ENCODE peak calls at places on chromosomes 6 and 20, in four cellular contexts. One of them, this sample, is unnamed.
A peak's percentile ranks its signal among the peaks of the same experiment; 100 is the strongest.

GRCh38 chr20:50678213-50678898 is 13.0 kb downstream of the RIPOR3 start:
- DNase-seq in GM12878: no peak
- DNase-seq in HepG2: peak; percentile 94
- DNase-seq in K562: no peak
- DNase-seq in this sample: no peak

GRCh38 chr6:168516941-168517741 is 76.2 kb downstream of the SMOC2 start:
- DNase-seq in GM12878: no peak
- DNase-seq in HepG2: no peak
- DNase-seq in K562: no peak
- DNase-seq in this sample: no peak

GRCh38 chr6:79833264-79833663 is 114.1 kb downstream of the ELOVL4 start:
- DNase-seq in GM12878: no peak
- DNase-seq in HepG2: no peak
- DNase-seq in K562: no peak
- DNase-seq in this sample: no peak

GRCh38 chr20:63567382-63568169 is 6.5 kb downstream of the HELZ2 start:
- DNase-seq in GM12878: peak; percentile 60
- DNase-seq in HepG2: no peak
- DNase-seq in K562: no peak
- DNase-seq in this sample: no peak

GRCh38 chr20:50301165-50301564 is 110.5 kb downstream of the CEBPB start:
- DNase-seq in GM12878: no peak
- DNase-seq in HepG2: no peak
- DNase-seq in K562: no peak
- DNase-seq in this sample: no peak

GRCh38 chr20:11556410-11556809 is 361.3 kb upstream of the BTBD3 start:
- DNase-seq in GM12878: no peak
- DNase-seq in HepG2: no peak
- DNase-seq in K562: no peak
- DNase-seq in this sample: no peak

GRCh38 chr6:169249057-169249456 is 4.6 kb downstream of the THBS2 start:
- DNase-seq in GM12878: no peak
- DNase-seq in HepG2: no peak
- DNase-seq in K562: no peak
- DNase-seq in this sample: no peak

GRCh38 chr6:88220493-88220892 is 54.3 kb upstream of the CNR1 start:
- DNase-seq in GM12878: no peak
- DNase-seq in HepG2: peak; percentile 2
- DNase-seq in K562: peak; percentile 8
- DNase-seq in this sample: no peak

GRCh38 chr6:168834814-168835213 is 393.8 kb downstream of the SMOC2 start:
- DNase-seq in GM12878: no peak
- DNase-seq in HepG2: peak; percentile 25
- DNase-seq in K562: no peak
- DNase-seq in this sample: no peak

GRCh38 chr6:100657678-100658330 is 193.1 kb upstream of the SIM1 start:
- DNase-seq in GM12878: no peak
- DNase-seq in HepG2: no peak
- DNase-seq in K562: no peak
- DNase-seq in this sample: no peak

GRCh38 chr6:83221886-83222479 is 28.8 kb downstream of the RWDD2A start:
- DNase-seq in GM12878: no peak
- DNase-seq in HepG2: peak; percentile 34
- DNase-seq in K562: peak; percentile 21
- DNase-seq in this sample: no peak

GRCh38 chr6:100152201-100152600 is 158.2 kb upstream of the MCHR2 start:
- DNase-seq in GM12878: no peak
- DNase-seq in HepG2: no peak
- DNase-seq in K562: no peak
- DNase-seq in this sample: no peak

GRCh38 chr6:11918739-11919605 is 93.1 kb upstream of the HIVEP1 start:
- DNase-seq in GM12878: no peak
- DNase-seq in HepG2: no peak
- DNase-seq in K562: peak; percentile 62
- DNase-seq in this sample: no peak

GRCh38 chr6:3456395-3456767 is 469 bp downstream of the SLC22A23 start:
- DNase-seq in GM12878: no peak
- DNase-seq in HepG2: no peak
- DNase-seq in K562: peak; percentile 62
- DNase-seq in this sample: no peak

GRCh38 chr6:111342913-111343312 is 140.1 kb downstream of the REV3L start:
- DNase-seq in GM12878: no peak
- DNase-seq in HepG2: no peak
- DNase-seq in K562: no peak
- DNase-seq in this sample: no peak

GRCh38 chr6:105272783-105273182 is 93.0 kb upstream of the POPDC3 start:
- DNase-seq in GM12878: no peak
- DNase-seq in HepG2: peak; percentile 18
- DNase-seq in K562: peak; percentile 14
- DNase-seq in this sample: no peak

GRCh38 chr6:901696-902455 is 208.9 kb upstream of the EXOC2 start:
- DNase-seq in GM12878: no peak
- DNase-seq in HepG2: no peak
- DNase-seq in K562: no peak
- DNase-seq in this sample: no peak

GRCh38 chr6:111573118-111573883 is 32.4 kb downstream of the TRAF3IP2 start:
- DNase-seq in GM12878: no peak
- DNase-seq in HepG2: no peak
- DNase-seq in K562: no peak
- DNase-seq in this sample: no peak

GRCh38 chr6:139545474-139546116 is 171.1 kb upstream of the CITED2 start:
- DNase-seq in GM12878: no peak
- DNase-seq in HepG2: no peak
- DNase-seq in K562: no peak
- DNase-seq in this sample: no peak

GRCh38 chr6:147055821-147056392 is 148.3 kb upstream of the STXBP5 start:
- DNase-seq in GM12878: no peak
- DNase-seq in HepG2: no peak
- DNase-seq in K562: no peak
- DNase-seq in this sample: no peak

GRCh38 chr6:169701218-169701952 is 444 bp downstream of the WDR27 start:
- DNase-seq in GM12878: no peak
- DNase-seq in HepG2: no peak
- DNase-seq in K562: peak; percentile 42
- DNase-seq in this sample: no peak

GRCh38 chr20:63497946-63498935 is 642 bp downstream of the EEF1A2 start:
- DNase-seq in GM12878: no peak
- DNase-seq in HepG2: no peak
- DNase-seq in K562: no peak
- DNase-seq in this sample: no peak

GRCh38 chr20:37853823-37854375 is 49.0 kb upstream of the VSTM2L start:
- DNase-seq in GM12878: peak; percentile 41
- DNase-seq in HepG2: no peak
- DNase-seq in K562: no peak
- DNase-seq in this sample: no peak

GRCh38 chr6:26344658-26345057 is 20.3 kb upstream of the BTN3A2 start:
- DNase-seq in GM12878: no peak
- DNase-seq in HepG2: no peak
- DNase-seq in K562: no peak
- DNase-seq in this sample: no peak

GRCh38 chr6:110875548-110876169 is 1.1 kb downstream of the AMD1 start:
- DNase-seq in GM12878: no peak
- DNase-seq in HepG2: no peak
- DNase-seq in K562: peak; percentile 40
- DNase-seq in this sample: no peak

GRCh38 chr6:121791396-121792315 is 356.2 kb downstream of the GJA1 start:
- DNase-seq in GM12878: no peak
- DNase-seq in HepG2: no peak
- DNase-seq in K562: no peak
- DNase-seq in this sample: peak; percentile 3

GRCh38 chr6:42117843-42118161 is 24.6 kb downstream of the C6orf132 start:
- DNase-seq in GM12878: no peak
- DNase-seq in HepG2: no peak
- DNase-seq in K562: no peak
- DNase-seq in this sample: no peak

DNA sequence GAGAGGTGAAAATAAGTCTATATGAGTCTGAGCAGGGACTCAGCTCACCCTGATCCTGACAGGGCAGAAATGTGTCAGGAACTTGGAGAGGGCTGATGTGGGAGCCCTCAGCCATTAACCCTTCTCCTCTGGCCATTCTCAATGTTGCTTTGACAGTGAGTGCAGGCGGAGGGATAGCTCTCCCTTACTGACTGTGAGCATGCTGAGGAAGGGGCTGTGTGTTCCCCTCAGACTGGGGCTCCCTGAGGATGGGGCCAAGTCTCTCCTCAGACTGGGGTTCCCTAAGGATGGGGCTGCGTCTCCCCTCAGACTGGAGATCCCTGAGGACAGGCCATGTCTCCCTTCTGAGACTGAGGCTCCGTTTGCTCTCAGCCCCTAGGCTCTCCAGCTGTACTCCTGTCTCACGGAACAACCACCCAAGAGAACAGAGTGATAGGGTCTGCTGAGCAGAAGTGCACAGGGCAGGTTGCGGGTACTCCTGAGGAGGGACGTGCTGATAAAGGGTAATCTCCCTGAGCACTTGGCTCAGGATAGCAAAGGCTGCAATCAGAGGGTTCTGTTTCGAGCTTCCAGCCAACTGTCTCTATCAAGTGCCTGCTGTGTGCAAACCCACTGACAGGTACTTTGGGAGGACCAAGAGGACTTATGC is 141.0 kb downstream of the MRPL14 start:
- DNase-seq in GM12878: no peak
- DNase-seq in HepG2: no peak
- DNase-seq in K562: peak; percentile 75
- DNase-seq in this sample: no peak
- TF ChIP-seq SP1 in GM12878: no peak
- TF ChIP-seq SP1 in HepG2: no peak
- TF ChIP-seq SP1 in K562: no peak
- TF ChIP-seq SP1 in this sample: no peak

DNA sequence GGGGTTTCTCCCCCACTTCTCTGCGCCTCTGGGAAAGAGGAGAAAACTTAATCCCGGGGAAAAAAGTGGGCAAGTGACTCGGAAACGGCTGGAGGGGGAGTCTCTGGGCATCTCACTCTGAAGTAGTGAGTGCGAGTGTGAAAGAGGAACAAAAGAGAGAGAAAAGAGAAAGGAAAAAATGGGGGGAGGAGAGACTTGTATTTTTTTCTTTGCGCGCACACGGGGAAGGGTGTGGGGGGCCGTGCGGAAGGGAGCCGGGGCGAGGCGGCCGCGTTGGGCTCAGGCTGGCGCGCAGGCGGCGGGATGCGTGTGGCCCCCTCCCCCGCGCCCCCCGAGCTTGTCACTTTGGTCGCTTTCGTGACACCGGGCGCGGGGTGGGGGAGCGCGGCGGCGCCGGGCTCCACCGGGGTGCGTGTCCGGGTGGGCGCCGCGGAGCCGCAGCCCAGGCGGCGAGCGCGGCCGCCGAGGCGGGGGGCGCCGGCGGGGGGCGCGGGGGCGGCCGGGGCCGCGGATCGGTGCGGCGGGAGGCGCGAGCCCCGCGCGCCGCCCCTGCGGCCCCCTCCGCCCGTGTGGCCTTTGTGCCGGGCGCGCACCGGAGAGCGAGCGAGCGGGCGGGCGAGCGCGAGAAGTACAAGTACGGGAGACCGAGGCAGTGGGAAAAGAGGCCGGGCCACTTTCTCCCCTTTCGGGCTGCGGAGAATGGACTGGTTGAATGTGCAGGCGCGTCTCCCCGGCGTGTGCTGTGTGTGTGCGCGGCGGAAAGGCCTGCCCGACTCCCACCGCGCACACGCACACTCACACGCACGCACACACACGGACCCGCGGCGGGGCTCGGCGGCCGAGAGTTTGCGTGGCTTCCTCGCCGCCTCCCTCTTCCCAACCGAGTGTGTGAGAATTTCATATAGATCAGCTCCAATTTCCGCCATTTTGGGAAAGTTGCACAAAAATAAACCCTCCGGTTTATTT is 732 bp downstream of the L3MBTL3 start:
- DNase-seq in GM12878: no peak
- DNase-seq in HepG2: no peak
- DNase-seq in K562: peak; percentile 35
- DNase-seq in this sample: no peak
- TF ChIP-seq GABPA in GM12878: no peak
- TF ChIP-seq GABPA in HepG2: no peak
- TF ChIP-seq GABPA in K562: no peak
- TF ChIP-seq GABPA in this sample: no peak

GRCh38 chr6:149501201-149501600 is 16.4 kb upstream of the ZC3H12D start:
- DNase-seq in GM12878: no peak
- DNase-seq in HepG2: no peak
- DNase-seq in K562: no peak
- DNase-seq in this sample: no peak

GRCh38 chr6:149500085-149500484 is 15.3 kb upstream of the ZC3H12D start:
- DNase-seq in GM12878: no peak
- DNase-seq in HepG2: no peak
- DNase-seq in K562: no peak
- DNase-seq in this sample: no peak

GRCh38 chr6:149497365-149497764 is 12.6 kb upstream of the ZC3H12D start:
- DNase-seq in GM12878: no peak
- DNase-seq in HepG2: no peak
- DNase-seq in K562: no peak
- DNase-seq in this sample: no peak

GRCh38 chr6:149501768-149502167 is 17.0 kb upstream of the ZC3H12D start:
- DNase-seq in GM12878: no peak
- DNase-seq in HepG2: no peak
- DNase-seq in K562: no peak
- DNase-seq in this sample: no peak

DNA sequence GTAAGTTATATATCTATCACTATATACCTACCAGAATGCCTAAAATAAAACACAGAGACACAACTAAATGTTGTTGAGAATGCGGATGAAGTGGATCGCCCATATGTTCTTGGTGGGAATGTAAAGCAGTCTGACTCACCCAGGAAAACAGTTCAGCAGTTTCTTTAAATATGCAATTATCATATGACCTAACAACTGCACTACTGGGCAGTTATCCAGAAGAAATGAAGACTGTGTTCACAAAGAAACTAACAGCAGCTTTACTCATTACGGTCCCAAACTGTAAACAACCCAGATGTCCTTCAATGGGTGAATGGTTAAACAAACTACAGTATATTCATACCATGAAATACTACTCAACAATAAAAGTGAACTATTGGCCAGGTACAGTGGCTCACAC is 14.3 kb upstream of the ZC3H12D start:
- DNase-seq in GM12878: no peak
- DNase-seq in HepG2: peak; percentile 41
- DNase-seq in K562: no peak
- DNase-seq in this sample: no peak
- TF ChIP-seq SP1 in GM12878: no peak
- TF ChIP-seq SP1 in HepG2: no peak
- TF ChIP-seq SP1 in K562: no peak
- TF ChIP-seq SP1 in this sample: no peak

GRCh38 chr20:986733-987355 is 15.3 kb downstream of the RSPO4 start:
- DNase-seq in GM12878: no peak
- DNase-seq in HepG2: no peak
- DNase-seq in K562: no peak
- DNase-seq in this sample: no peak
- TF ChIP-seq GABPA in GM12878: no peak
- TF ChIP-seq GABPA in HepG2: no peak
- TF ChIP-seq GABPA in K562: no peak
- TF ChIP-seq GABPA in this sample: no peak

GRCh38 chr20:36454664-36455427 is 86.5 kb upstream of the MYL9 start:
- DNase-seq in GM12878: no peak
- DNase-seq in HepG2: peak; percentile 68
- DNase-seq in K562: no peak
- DNase-seq in this sample: peak; percentile 54

GRCh38 chr20:36460648-36461599 is 80.4 kb upstream of the MYL9 start:
- DNase-seq in GM12878: peak; percentile 65
- DNase-seq in HepG2: peak; percentile 89
- DNase-seq in K562: peak; percentile 95
- DNase-seq in this sample: peak; percentile 78

GRCh38 chr20:36461600-36462439 is 79.5 kb upstream of the MYL9 start:
- DNase-seq in GM12878: no peak
- DNase-seq in HepG2: no peak
- DNase-seq in K562: peak; percentile 65
- DNase-seq in this sample: no peak

GRCh38 chr20:36455972-36456625 is 85.2 kb upstream of the MYL9 start:
- DNase-seq in GM12878: no peak
- DNase-seq in HepG2: no peak
- DNase-seq in K562: no peak
- DNase-seq in this sample: no peak
- TF ChIP-seq SP1 in GM12878: no peak
- TF ChIP-seq SP1 in HepG2: no peak
- TF ChIP-seq SP1 in K562: no peak
- TF ChIP-seq SP1 in this sample: no peak